ENCODE peak calls at places on chromosomes 2 and 18, in eight cellular contexts. One of them, this sample, is unnamed.

GRCh38 chr18:35335861-35336260 is 8.4 kb downstream of the ZNF24 start:
- DNase-seq in activated T-helper 1 cell treated with Interleukin-2 at 50 U/mL for 16 hours: no peak
- DNase-seq in H7: no peak
- DNase-seq in trophoblast cell: no peak
- DNase-seq in gastrocnemius medialis: no peak
- DNase-seq in activated T-cell treated with anti-CD3 and anti-CD28 coated beads for 4 hours: no peak
- DNase-seq in CD8-positive, alpha-beta memory T cell: no peak
- DNase-seq in SHP77: no peak
- DNase-seq in this sample: no peak

GRCh38 chr2:172525601-172526000 is 30.3 kb upstream of the PDK1 start:
- DNase-seq in activated T-helper 1 cell treated with Interleukin-2 at 50 U/mL for 16 hours: no peak
- DNase-seq in H7: no peak
- DNase-seq in trophoblast cell: peak; percentile 17
- DNase-seq in gastrocnemius medialis: no peak
- DNase-seq in activated T-cell treated with anti-CD3 and anti-CD28 coated beads for 4 hours: no peak
- DNase-seq in CD8-positive, alpha-beta memory T cell: no peak
- DNase-seq in SHP77: no peak
- DNase-seq in this sample: no peak

GRCh38 chr2:198127627-198128026 is 323.2 kb downstream of the PLCL1 start:
- DNase-seq in activated T-helper 1 cell treated with Interleukin-2 at 50 U/mL for 16 hours: no peak
- DNase-seq in H7: peak; percentile 5
- DNase-seq in trophoblast cell: peak; percentile 39
- DNase-seq in gastrocnemius medialis: peak; percentile 37
- DNase-seq in activated T-cell treated with anti-CD3 and anti-CD28 coated beads for 4 hours: peak; percentile 28
- DNase-seq in CD8-positive, alpha-beta memory T cell: peak; percentile 30
- DNase-seq in SHP77: peak; percentile 37
- DNase-seq in this sample: no peak

GRCh38 chr2:238433941-238434845 is 7.5 kb downstream of the ASB1 start:
- DNase-seq in activated T-helper 1 cell treated with Interleukin-2 at 50 U/mL for 16 hours: no peak
- DNase-seq in H7: no peak
- DNase-seq in trophoblast cell: peak; percentile 84
- DNase-seq in gastrocnemius medialis: no peak
- DNase-seq in activated T-cell treated with anti-CD3 and anti-CD28 coated beads for 4 hours: no peak
- DNase-seq in CD8-positive, alpha-beta memory T cell: no peak
- DNase-seq in SHP77: no peak
- DNase-seq in this sample: no peak

GRCh38 chr2:217993817-217994459 is 8.9 kb downstream of the TNS1 start:
- DNase-seq in activated T-helper 1 cell treated with Interleukin-2 at 50 U/mL for 16 hours: peak; percentile 30
- DNase-seq in H7: peak; percentile 96
- DNase-seq in trophoblast cell: no peak
- DNase-seq in gastrocnemius medialis: peak; percentile 40
- DNase-seq in activated T-cell treated with anti-CD3 and anti-CD28 coated beads for 4 hours: peak; percentile 31
- DNase-seq in CD8-positive, alpha-beta memory T cell: peak; percentile 23
- DNase-seq in SHP77: no peak
- DNase-seq in this sample: peak; percentile 36

GRCh38 chr2:112615051-112615450 is 30.6 kb downstream of the CHCHD5 start:
- DNase-seq in activated T-helper 1 cell treated with Interleukin-2 at 50 U/mL for 16 hours: no peak
- DNase-seq in H7: no peak
- DNase-seq in trophoblast cell: no peak
- DNase-seq in gastrocnemius medialis: no peak
- DNase-seq in activated T-cell treated with anti-CD3 and anti-CD28 coated beads for 4 hours: no peak
- DNase-seq in CD8-positive, alpha-beta memory T cell: no peak
- DNase-seq in SHP77: no peak
- DNase-seq in this sample: no peak

GRCh38 chr2:161170917-161171594 is 10.8 kb downstream of the TANK start:
- DNase-seq in activated T-helper 1 cell treated with Interleukin-2 at 50 U/mL for 16 hours: no peak
- DNase-seq in H7: no peak
- DNase-seq in trophoblast cell: no peak
- DNase-seq in gastrocnemius medialis: no peak
- DNase-seq in activated T-cell treated with anti-CD3 and anti-CD28 coated beads for 4 hours: no peak
- DNase-seq in CD8-positive, alpha-beta memory T cell: no peak
- DNase-seq in SHP77: no peak
- DNase-seq in this sample: no peak

GRCh38 chr2:82320296-82320695 is 2015.7 kb upstream of the LRRTM1 start:
- DNase-seq in activated T-helper 1 cell treated with Interleukin-2 at 50 U/mL for 16 hours: no peak
- DNase-seq in H7: no peak
- DNase-seq in trophoblast cell: no peak
- DNase-seq in gastrocnemius medialis: no peak
- DNase-seq in activated T-cell treated with anti-CD3 and anti-CD28 coated beads for 4 hours: no peak
- DNase-seq in CD8-positive, alpha-beta memory T cell: no peak
- DNase-seq in SHP77: no peak
- DNase-seq in this sample: no peak

GRCh38 chr2:171404258-171404657 is 29.5 kb downstream of the METTL8 start:
- DNase-seq in activated T-helper 1 cell treated with Interleukin-2 at 50 U/mL for 16 hours: no peak
- DNase-seq in H7: no peak
- DNase-seq in trophoblast cell: peak; percentile 23
- DNase-seq in gastrocnemius medialis: no peak
- DNase-seq in activated T-cell treated with anti-CD3 and anti-CD28 coated beads for 4 hours: no peak
- DNase-seq in CD8-positive, alpha-beta memory T cell: no peak
- DNase-seq in SHP77: no peak
- DNase-seq in this sample: no peak

GRCh38 chr2:156845806-156846558 is 409.8 kb downstream of the GPD2 start:
- DNase-seq in activated T-helper 1 cell treated with Interleukin-2 at 50 U/mL for 16 hours: no peak
- DNase-seq in H7: no peak
- DNase-seq in trophoblast cell: no peak
- DNase-seq in gastrocnemius medialis: no peak
- DNase-seq in activated T-cell treated with anti-CD3 and anti-CD28 coated beads for 4 hours: no peak
- DNase-seq in CD8-positive, alpha-beta memory T cell: no peak
- DNase-seq in SHP77: no peak
- DNase-seq in this sample: no peak

GRCh38 chr18:10798727-10799435 is 273.1 kb downstream of the NAPG start:
- DNase-seq in activated T-helper 1 cell treated with Interleukin-2 at 50 U/mL for 16 hours: no peak
- DNase-seq in H7: no peak
- DNase-seq in trophoblast cell: no peak
- DNase-seq in gastrocnemius medialis: no peak
- DNase-seq in activated T-cell treated with anti-CD3 and anti-CD28 coated beads for 4 hours: no peak
- DNase-seq in CD8-positive, alpha-beta memory T cell: no peak
- DNase-seq in SHP77: no peak
- DNase-seq in this sample: no peak

GRCh38 chr2:128599700-128600099 is 281.0 kb upstream of the HS6ST1 start:
- DNase-seq in activated T-helper 1 cell treated with Interleukin-2 at 50 U/mL for 16 hours: no peak
- DNase-seq in H7: no peak
- DNase-seq in trophoblast cell: no peak
- DNase-seq in gastrocnemius medialis: no peak
- DNase-seq in activated T-cell treated with anti-CD3 and anti-CD28 coated beads for 4 hours: no peak
- DNase-seq in CD8-positive, alpha-beta memory T cell: no peak
- DNase-seq in SHP77: no peak
- DNase-seq in this sample: no peak

GRCh38 chr2:8892149-8892548 is 54.7 kb upstream of the KIDINS220 start:
- DNase-seq in activated T-helper 1 cell treated with Interleukin-2 at 50 U/mL for 16 hours: no peak
- DNase-seq in H7: no peak
- DNase-seq in trophoblast cell: no peak
- DNase-seq in gastrocnemius medialis: no peak
- DNase-seq in activated T-cell treated with anti-CD3 and anti-CD28 coated beads for 4 hours: no peak
- DNase-seq in CD8-positive, alpha-beta memory T cell: no peak
- DNase-seq in SHP77: no peak
- DNase-seq in this sample: no peak

GRCh38 chr2:191688934-191689695 is 11.2 kb downstream of the NABP1 start:
- DNase-seq in activated T-helper 1 cell treated with Interleukin-2 at 50 U/mL for 16 hours: no peak
- DNase-seq in H7: no peak
- DNase-seq in trophoblast cell: peak; percentile 56
- DNase-seq in gastrocnemius medialis: no peak
- DNase-seq in activated T-cell treated with anti-CD3 and anti-CD28 coated beads for 4 hours: no peak
- DNase-seq in CD8-positive, alpha-beta memory T cell: no peak
- DNase-seq in SHP77: no peak
- DNase-seq in this sample: no peak

GRCh38 chr18:61464551-61465102 is 131.4 kb downstream of the CDH20 start:
- DNase-seq in activated T-helper 1 cell treated with Interleukin-2 at 50 U/mL for 16 hours: no peak
- DNase-seq in H7: no peak
- DNase-seq in trophoblast cell: no peak
- DNase-seq in gastrocnemius medialis: no peak
- DNase-seq in activated T-cell treated with anti-CD3 and anti-CD28 coated beads for 4 hours: no peak
- DNase-seq in CD8-positive, alpha-beta memory T cell: no peak
- DNase-seq in SHP77: no peak
- DNase-seq in this sample: no peak

GRCh38 chr2:177902395-177903160 is 170.0 kb downstream of the PDE11A start:
- DNase-seq in activated T-helper 1 cell treated with Interleukin-2 at 50 U/mL for 16 hours: no peak
- DNase-seq in H7: no peak
- DNase-seq in trophoblast cell: no peak
- DNase-seq in gastrocnemius medialis: no peak
- DNase-seq in activated T-cell treated with anti-CD3 and anti-CD28 coated beads for 4 hours: no peak
- DNase-seq in CD8-positive, alpha-beta memory T cell: no peak
- DNase-seq in SHP77: no peak
- DNase-seq in this sample: no peak

GRCh38 chr2:2868065-2868464 is 509.6 kb downstream of the EIPR1 start:
- DNase-seq in activated T-helper 1 cell treated with Interleukin-2 at 50 U/mL for 16 hours: no peak
- DNase-seq in H7: peak; percentile 57
- DNase-seq in trophoblast cell: no peak
- DNase-seq in gastrocnemius medialis: no peak
- DNase-seq in activated T-cell treated with anti-CD3 and anti-CD28 coated beads for 4 hours: no peak
- DNase-seq in CD8-positive, alpha-beta memory T cell: no peak
- DNase-seq in SHP77: peak; percentile 51
- DNase-seq in this sample: no peak

GRCh38 chr18:23131693-23132319 is 3.5 kb upstream of the CABLES1 start:
- DNase-seq in activated T-helper 1 cell treated with Interleukin-2 at 50 U/mL for 16 hours: no peak
- DNase-seq in H7: peak; percentile 84
- DNase-seq in trophoblast cell: peak; percentile 70
- DNase-seq in gastrocnemius medialis: no peak
- DNase-seq in activated T-cell treated with anti-CD3 and anti-CD28 coated beads for 4 hours: peak; percentile 55
- DNase-seq in CD8-positive, alpha-beta memory T cell: peak; percentile 53
- DNase-seq in SHP77: peak; percentile 52
- DNase-seq in this sample: no peak

GRCh38 chr2:238498188-238498587 is 71.5 kb downstream of the ASB1 start:
- DNase-seq in activated T-helper 1 cell treated with Interleukin-2 at 50 U/mL for 16 hours: no peak
- DNase-seq in H7: no peak
- DNase-seq in trophoblast cell: no peak
- DNase-seq in gastrocnemius medialis: no peak
- DNase-seq in activated T-cell treated with anti-CD3 and anti-CD28 coated beads for 4 hours: no peak
- DNase-seq in CD8-positive, alpha-beta memory T cell: no peak
- DNase-seq in SHP77: no peak
- DNase-seq in this sample: no peak

GRCh38 chr2:196925768-196926561 is 542 bp downstream of the PGAP1 start:
- DNase-seq in activated T-helper 1 cell treated with Interleukin-2 at 50 U/mL for 16 hours: no peak
- DNase-seq in H7: peak; percentile 64
- DNase-seq in trophoblast cell: no peak
- DNase-seq in gastrocnemius medialis: peak; percentile 4
- DNase-seq in activated T-cell treated with anti-CD3 and anti-CD28 coated beads for 4 hours: peak; percentile 21
- DNase-seq in CD8-positive, alpha-beta memory T cell: peak; percentile 27
- DNase-seq in SHP77: peak; percentile 25
- DNase-seq in this sample: peak; percentile 21

GRCh38 chr2:52934354-52934898 is 833.2 kb upstream of the CHAC2 start:
- DNase-seq in activated T-helper 1 cell treated with Interleukin-2 at 50 U/mL for 16 hours: no peak
- DNase-seq in H7: no peak
- DNase-seq in trophoblast cell: no peak
- DNase-seq in gastrocnemius medialis: no peak
- DNase-seq in activated T-cell treated with anti-CD3 and anti-CD28 coated beads for 4 hours: no peak
- DNase-seq in CD8-positive, alpha-beta memory T cell: no peak
- DNase-seq in SHP77: no peak
- DNase-seq in this sample: no peak

GRCh38 chr2:55364189-55365055 is 55.2 kb downstream of the CCDC88A start:
- DNase-seq in activated T-helper 1 cell treated with Interleukin-2 at 50 U/mL for 16 hours: no peak
- DNase-seq in H7: no peak
- DNase-seq in trophoblast cell: no peak
- DNase-seq in gastrocnemius medialis: peak; percentile 36
- DNase-seq in activated T-cell treated with anti-CD3 and anti-CD28 coated beads for 4 hours: no peak
- DNase-seq in CD8-positive, alpha-beta memory T cell: no peak
- DNase-seq in SHP77: no peak
- DNase-seq in this sample: no peak

GRCh38 chr2:28185881-28186280 is 206.8 kb upstream of the FOSL2 start:
- DNase-seq in activated T-helper 1 cell treated with Interleukin-2 at 50 U/mL for 16 hours: no peak
- DNase-seq in H7: no peak
- DNase-seq in trophoblast cell: no peak
- DNase-seq in gastrocnemius medialis: no peak
- DNase-seq in activated T-cell treated with anti-CD3 and anti-CD28 coated beads for 4 hours: no peak
- DNase-seq in CD8-positive, alpha-beta memory T cell: no peak
- DNase-seq in SHP77: no peak
- DNase-seq in this sample: no peak

This sample was measured in activated B cell treated with CpG ODN at 0.5 μM for 24 hours.